ENCODE peak calls at places on chromosomes 13 and 19, in five cellular contexts. G is tibial nerve, K is adrenal gland, E is uterus, N is breast epithelium. J is an unnamed sample. For H3K4me1, the result is how much of the 10 kb centered on the place peaks cover.

GRCh38 chr13:89733686-89734085 is 1613.8 kb upstream of the MIR17HG start:
- DNase-seq in N (no peak), G (no peak), K (no peak), E (no peak), J (no peak)

GRCh38 chr19:58547323-58548312 is 3.8 kb downstream of the TRIM28 start:
- DNase-seq in E (no peak), G (no peak), N (no peak), K (no peak), J (no peak)

GRCh38 chr13:105638446-105638845 is 897.0 kb downstream of the EFNB2 start:
- DNase-seq in G (no peak), E (no peak), N (no peak), K (no peak), J (no peak)

GRCh38 chr13:31755803-31756212 is 16.5 kb downstream of the RXFP2 start:
- DNase-seq in G (no peak), E (no peak), K (no peak), N (no peak), J (no peak)

GRCh38 chr13:19567820-19568534 is 6.6 kb upstream of the TPTE2 start:
- DNase-seq in E (no peak), K (no peak), G (no peak), N (no peak), J (no peak)

GRCh38 chr13:99587893-99588606 is 86.8 kb downstream of the TM9SF2 start:
- DNase-seq in K (no peak), G (no peak), E (no peak), N (no peak), J (no peak)

GRCh38 chr13:50116430-50116973 is 101.3 kb downstream of the KCNRG start:
- DNase-seq in G (no peak), K (no peak), E (no peak), N (no peak), J (no peak)

GRCh38 chr13:52356327-52356726 is 49.6 kb downstream of the THSD1 start:
- DNase-seq in K (no peak), E (no peak), G (no peak), N (no peak), J (no peak)

GRCh38 chr13:49996951-49997895 is at the start of gene TRIM13:
- DNase-seq in K (peak), E (peak), N (peak), G (peak), J (peak)

DNA sequence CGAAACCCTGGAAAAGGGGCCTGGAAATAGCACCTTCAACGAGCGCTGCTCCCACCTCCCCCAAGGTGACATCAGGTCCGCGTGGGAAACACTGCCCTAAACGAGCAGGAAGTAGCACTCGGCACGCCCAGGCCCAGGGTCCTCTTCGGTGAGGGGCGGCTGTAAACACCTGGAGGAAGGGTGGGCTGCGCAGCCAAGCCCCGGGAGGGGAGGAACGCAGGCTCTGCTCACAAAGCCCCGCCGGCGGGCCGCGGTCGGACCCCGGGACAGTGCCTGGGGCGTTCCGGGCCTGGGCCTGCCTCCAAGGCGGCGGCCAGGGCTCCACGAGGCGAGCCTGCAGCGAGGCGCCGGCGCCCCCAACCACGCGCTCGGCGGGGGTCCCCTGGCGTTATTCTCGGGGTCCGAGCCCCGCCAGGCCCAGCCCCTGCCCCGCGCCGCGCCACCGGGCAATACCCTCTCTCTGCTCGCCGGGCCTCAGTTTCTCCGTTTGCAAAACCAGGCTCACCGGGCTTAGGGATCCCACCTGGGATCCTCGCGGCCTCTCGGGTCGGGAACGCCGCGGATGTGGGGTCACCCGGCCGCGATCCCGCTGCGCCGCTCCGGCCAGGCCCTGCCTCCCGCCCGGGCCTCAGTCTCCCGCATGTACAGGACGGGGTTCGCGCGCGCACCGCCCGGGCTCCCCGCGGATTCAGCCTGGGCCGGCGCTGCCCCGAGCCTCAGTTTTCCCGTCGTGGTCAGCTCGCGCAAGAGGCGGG is 630 bp downstream of the RNF126 start:
- DNase-seq in G (no peak), N (no peak), K (no peak), E (no peak), J (peak)
- H3K4me1 ChIP-seq in G (half or more), N (under half), K (under half), E (under half), J (half or more)

GRCh38 chr13:95237310-95237870 is 63.9 kb downstream of the ABCC4 start:
- DNase-seq in E (no peak), N (no peak), K (no peak), G (no peak), J (no peak)
- TF ChIP-seq POLR2A in E (no peak), N (no peak), K (no peak), G (no peak), J (no peak)

GRCh38 chr19:50690439-50690838 is 29.2 kb downstream of the SHANK1 start:
- DNase-seq in E (no peak), G (no peak), N (no peak), K (no peak), J (no peak)

GRCh38 chr19:50694815-50695145 is 24.8 kb downstream of the SHANK1 start:
- DNase-seq in G (no peak), K (no peak), N (no peak), E (no peak), J (no peak)

GRCh38 chr19:50695251-50696064 is 24.1 kb downstream of the SHANK1 start:
- DNase-seq in K (no peak), E (no peak), N (no peak), G (no peak), J (no peak)

GRCh38 chr19:50696065-50696425 is 23.6 kb downstream of the SHANK1 start:
- DNase-seq in N (no peak), G (no peak), E (no peak), K (no peak), J (no peak)

GRCh38 chr19:50693064-50693975 is 26.3 kb downstream of the SHANK1 start:
- DNase-seq in N (no peak), G (no peak), K (no peak), E (no peak), J (no peak)
- H3K4me3 ChIP-seq in N (no peak), G (no peak), K (no peak), E (no peak), J (no peak)

GRCh38 chr19:2699413-2700142 is 2.9 kb downstream of the GNG7 start:
- DNase-seq in N (no peak), K (no peak), G (no peak), E (no peak), J (no peak)
- H3K4me1 ChIP-seq in N (under half), K (under half), G (under half), E (under half), J (under half)

DNA sequence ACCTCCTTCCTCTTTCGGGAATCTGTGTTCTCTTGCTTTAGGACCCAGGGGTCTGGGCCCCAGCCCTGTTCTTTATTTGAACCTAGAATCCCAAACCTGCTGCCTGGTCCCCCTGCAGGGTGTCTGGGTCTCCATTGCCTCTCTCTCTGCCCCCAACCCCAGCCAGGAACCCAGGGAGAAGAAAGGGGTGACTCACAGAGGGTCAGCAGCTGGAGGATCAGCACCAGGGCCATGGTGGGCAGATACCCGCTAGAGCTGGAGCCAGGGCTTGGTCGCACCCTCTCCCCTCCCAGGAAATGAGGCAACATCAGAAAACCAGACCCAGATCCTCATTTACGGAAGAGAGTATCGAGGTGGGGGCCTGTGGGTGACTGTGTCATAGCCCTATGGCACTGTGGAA is at the start of gene OSCAR:
- DNase-seq in E (no peak), N (no peak), G (no peak), K (no peak), J (no peak)
- TF ChIP-seq POLR2A in E (no peak), N (no peak), G (no peak), K (no peak), J (no peak)

GRCh38 chr13:22451345-22451744 is 729.4 kb upstream of the SGCG start:
- DNase-seq in G (peak), E (no peak), N (no peak), K (no peak), J (peak)
- H3K4me3 ChIP-seq in G (no peak), E (no peak), N (no peak), K (no peak), J (no peak)

GRCh38 chr13:63299995-63300394 is 1884.3 kb upstream of the PCDH20 start:
- DNase-seq in E (no peak), N (no peak), G (no peak), K (no peak), J (no peak)
- H3K4me1 ChIP-seq in E (under half), N (under half), G (under half), K (under half), J (under half)

J was measured in body of pancreas.